ENCODE peak calls at places on chromosome 2, in six cellular contexts. U is mammary epithelial cell, A is AG04450, Z is HFFc6, H is nephron progenitor cell, I is thoracic aorta. C is an unnamed sample.

GRCh38 chr2:75549401-75550253 is 11.1 kb downstream of the EVA1A start:
- DNase-seq in U (no peak), A (no peak), Z (no peak), H (no peak), I (no peak), C (no peak)

GRCh38 chr2:125397535-125398251 is 1258.3 kb upstream of the GYPC start:
- DNase-seq in U (no peak), A (no peak), Z (no peak), H (no peak), I (no peak), C (no peak)

GRCh38 chr2:69755862-69756467 is 14.0 kb downstream of the ANXA4 start:
- DNase-seq in U (peak), A (no peak), Z (peak), H (no peak), I (no peak), C (no peak)

GRCh38 chr2:112032615-112033457 is 22.2 kb upstream of the TMEM87B start:
- DNase-seq in U (peak), A (no peak), Z (peak), H (no peak), I (no peak), C (no peak)

GRCh38 chr2:59233448-59233847 is 992.3 kb upstream of the FANCL start:
- DNase-seq in U (peak), A (no peak), Z (no peak), H (no peak), I (no peak), C (no peak)

GRCh38 chr2:10208736-10209135 is 86.2 kb downstream of the RRM2 start:
- DNase-seq in U (peak), A (no peak), Z (no peak), H (no peak), I (no peak), C (no peak)

GRCh38 chr2:39488450-39488849 is 51.4 kb upstream of the MAP4K3 start:
- DNase-seq in U (peak), A (no peak), Z (peak), H (no peak), I (no peak), C (no peak)

GRCh38 chr2:30768708-30769580 is 38.3 kb downstream of the CAPN13 start:
- DNase-seq in U (no peak), A (no peak), Z (no peak), H (no peak), I (no peak), C (no peak)

GRCh38 chr2:209348453-209348852 is 75.4 kb upstream of the MAP2 start:
- DNase-seq in U (no peak), A (no peak), Z (no peak), H (no peak), I (no peak), C (no peak)

GRCh38 chr2:120283649-120284048 is 31.0 kb downstream of the RALB start:
- DNase-seq in U (no peak), A (peak), Z (no peak), H (no peak), I (no peak), C (no peak)

GRCh38 chr2:120736202-120736954 is 710 bp downstream of the GLI2 start:
- DNase-seq in U (peak), A (no peak), Z (no peak), H (peak), I (no peak), C (no peak)

GRCh38 chr2:221334466-221334865 is 237.6 kb downstream of the EPHA4 start:
- DNase-seq in U (no peak), A (no peak), Z (no peak), H (no peak), I (no peak), C (no peak)

GRCh38 chr2:72830273-72830672 is 4.4 kb upstream of the EXOC6B start:
- DNase-seq in U (no peak), A (no peak), Z (no peak), H (no peak), I (no peak), C (no peak)

GRCh38 chr2:241073166-241074064 is 28.7 kb downstream of the MTERF4 start:
- DNase-seq in U (no peak), A (no peak), Z (no peak), H (no peak), I (no peak), C (no peak)

GRCh38 chr2:216695401-216695821 is at the start of gene IGFBP5:
- DNase-seq in U (no peak), A (peak), Z (peak), H (peak), I (peak), C (peak)

GRCh38 chr2:44362207-44363015 is 664 bp downstream of the CAMKMT start:
- DNase-seq in U (peak), A (no peak), Z (peak), H (peak), I (no peak), C (peak)

GRCh38 chr2:104033399-104033798 is 820.5 kb upstream of the POU3F3 start:
- DNase-seq in U (no peak), A (no peak), Z (no peak), H (no peak), I (no peak), C (no peak)

GRCh38 chr2:127829845-127830246 is 18.9 kb upstream of the WDR33 start:
- DNase-seq in U (peak), A (no peak), Z (no peak), H (no peak), I (no peak), C (no peak)

GRCh38 chr2:126889501-126890135 is 9.1 kb upstream of the TEX51 start:
- DNase-seq in U (no peak), A (no peak), Z (no peak), H (no peak), I (no peak), C (no peak)

GRCh38 chr2:126614529-126615279 is 41.3 kb upstream of the GYPC start:
- DNase-seq in U (no peak), A (no peak), Z (peak), H (no peak), I (no peak), C (no peak)

GRCh38 chr2:216328347-216328746 is 43.9 kb downstream of the MARCHF4 start:
- DNase-seq in U (no peak), A (no peak), Z (no peak), H (no peak), I (no peak), C (no peak)

GRCh38 chr2:46849080-46849715 is 66.4 kb downstream of the MCFD2 start:
- DNase-seq in U (no peak), A (no peak), Z (no peak), H (no peak), I (no peak), C (no peak)

GRCh38 chr2:57443985-57444501 is 602.6 kb upstream of the VRK2 start:
- DNase-seq in U (peak), A (no peak), Z (peak), H (no peak), I (no peak), C (no peak)

GRCh38 chr2:11387831-11388230 is 43.4 kb upstream of the ROCK2 start:
- DNase-seq in U (no peak), A (no peak), Z (no peak), H (no peak), I (no peak), C (no peak)

DNA sequence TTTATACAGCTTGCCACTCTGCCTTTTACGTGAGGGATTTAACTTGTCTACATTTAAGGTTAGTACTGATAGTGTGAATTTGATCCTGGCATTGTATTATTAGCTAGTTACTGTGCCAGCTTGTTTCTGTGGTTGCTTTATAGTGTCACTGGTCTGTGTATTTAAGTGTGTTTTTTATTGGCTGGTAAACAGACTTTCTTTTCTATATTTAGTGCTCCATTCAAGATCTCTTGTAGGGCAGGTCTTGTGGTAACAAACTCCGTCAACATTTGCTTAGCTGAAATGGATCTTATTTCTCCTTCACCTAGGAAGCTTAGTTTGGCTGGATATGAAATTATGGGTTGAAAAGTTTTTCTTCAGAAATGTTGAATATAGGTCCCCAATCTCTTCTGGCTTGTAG is 1971.0 kb upstream of the LRRTM1 start:
- DNase-seq in U (no peak), A (no peak), Z (no peak), H (no peak), I (no peak), C (no peak)
- TF ChIP-seq CTCF in U (no peak), A (no peak), Z (no peak), H (no peak), I (no peak), C (no peak)

GRCh38 chr2:45607701-45608100 is 3.4 kb downstream of the SRBD1 start:
- DNase-seq in U (no peak), A (no peak), Z (peak), H (no peak), I (no peak), C (no peak)
- TF ChIP-seq CTCF in U (peak), A (peak), Z (peak), H (peak), I (peak), C (no peak)

GRCh38 chr2:135585586-135585985 is 54.3 kb downstream of the R3HDM1 start:
- DNase-seq in U (no peak), A (no peak), Z (peak), H (no peak), I (no peak), C (no peak)
- TF ChIP-seq CTCF in U (peak), A (peak), Z (peak), H (no peak), I (no peak), C (no peak)

GRCh38 chr2:231169475-231169874 is 29.0 kb upstream of the ARMC9 start:
- DNase-seq in U (no peak), A (no peak), Z (no peak), H (no peak), I (no peak), C (no peak)
- TF ChIP-seq CTCF in U (no peak), A (no peak), Z (no peak), H (no peak), I (no peak), C (no peak)

DNA sequence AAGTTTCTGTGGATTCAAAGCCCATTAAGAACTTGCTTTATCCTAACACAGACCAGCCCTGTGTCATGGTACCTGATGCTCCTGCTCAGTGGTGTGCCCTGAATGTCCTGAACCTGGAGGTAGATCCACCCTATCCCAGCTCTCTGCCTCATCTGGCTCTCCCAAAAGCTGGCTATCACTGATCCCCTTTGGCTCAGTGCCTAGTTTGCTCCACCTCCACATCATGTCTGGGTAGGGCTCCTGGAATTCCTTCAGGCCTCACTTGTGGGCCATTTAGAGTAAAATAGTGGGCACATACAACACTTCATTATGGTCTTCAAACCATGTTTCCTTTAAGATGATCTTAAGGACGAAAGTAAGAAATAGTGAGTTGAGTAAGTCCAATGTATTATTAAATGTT is 4.8 kb upstream of the ABCB11 start:
- DNase-seq in U (no peak), A (no peak), Z (no peak), H (no peak), I (no peak), C (no peak)
- TF ChIP-seq CTCF in U (no peak), A (no peak), Z (no peak), H (no peak), I (no peak), C (no peak)

DNA sequence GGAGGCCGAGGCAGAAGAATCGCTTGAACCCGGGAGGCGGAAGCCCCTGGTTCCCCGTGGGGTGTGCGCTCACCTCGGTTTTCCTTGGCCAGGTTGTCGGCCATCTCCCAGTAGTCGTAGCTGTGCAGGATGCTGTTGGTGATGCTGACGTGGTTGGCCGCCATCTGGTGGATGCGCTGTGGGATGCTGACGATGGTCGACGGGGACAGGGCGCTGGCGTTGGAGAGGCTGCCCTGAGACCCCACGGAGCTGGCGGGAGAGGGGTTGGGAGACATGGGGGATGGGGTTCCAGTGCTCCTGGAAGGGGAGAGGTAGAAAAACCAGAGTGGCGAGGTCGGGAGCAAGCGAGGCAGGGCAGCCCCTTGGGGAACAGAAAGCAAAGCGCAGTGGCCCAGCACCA is 64.4 kb upstream of the REV1 start:
- DNase-seq in U (no peak), A (no peak), Z (no peak), H (peak), I (no peak), C (no peak)
- TF ChIP-seq CTCF in U (no peak), A (no peak), Z (no peak), H (no peak), I (no peak), C (no peak)

DNA sequence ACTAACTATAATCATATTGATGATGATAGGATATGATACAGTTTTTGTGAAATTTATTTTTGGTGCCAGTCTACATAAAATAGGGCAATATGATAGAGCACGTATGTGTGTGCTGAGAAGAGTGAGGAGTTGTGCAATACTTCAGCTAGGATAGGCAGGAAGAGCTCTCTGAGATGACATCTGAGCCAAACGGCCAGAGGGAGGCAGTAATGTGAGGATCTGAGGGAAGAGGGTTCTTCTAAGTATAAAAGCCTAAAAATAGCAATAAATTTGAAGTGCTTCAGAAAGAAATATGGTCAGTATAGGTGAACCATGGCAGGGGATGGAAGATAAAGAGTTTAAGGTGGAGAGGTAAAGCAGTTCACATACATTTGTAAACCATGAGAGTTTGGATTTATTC is 102.5 kb downstream of the OLA1 start:
- DNase-seq in U (no peak), A (no peak), Z (no peak), H (no peak), I (no peak), C (no peak)
- TF ChIP-seq CTCF in U (no peak), A (no peak), Z (peak), H (no peak), I (no peak), C (no peak)

C was measured in omental fat pad.